ENCODE peak calls at places on chromosomes 16 and 17, in ten cellular contexts. M is PC-9; J is DMS53; F is stimulated activated CD4-positive, alpha-beta T cell treated with anti-CD3 and anti-CD28 coated beads, Interleukin-15, amount 100 ng/mL, for 1 hour; O is lower lobe of right lung; W is sciatic nerve; A is RWPE1; N is bronchial epithelial cell; Y is H9; B is naive thymus-derived CD8-positive, alpha-beta T cell. X is an unnamed sample.

GRCh38 chr17:44086364-44087311 is 16.1 kb downstream of the G6PC3 start:
- DNase-seq in A (peak; percentile 97), J (peak; percentile 91), B (no peak), O (no peak), Y (peak; percentile 89), N (peak; percentile 94), M (peak; percentile 56), F (peak; percentile 54), W (no peak), X (no peak)

GRCh38 chr16:69910964-69911363 is 40.2 kb upstream of the CLEC18A start:
- DNase-seq in A (no peak), M (no peak), Y (no peak), W (no peak), J (no peak), B (no peak), N (no peak), O (no peak), F (no peak), X (no peak)

GRCh38 chr17:8056232-8056975 is 17.5 kb downstream of the ALOX15B start:
- DNase-seq in J (peak; percentile 47), B (no peak), M (peak; percentile 68), A (no peak), N (peak; percentile 93), W (no peak), F (no peak), O (peak; percentile 81), Y (no peak), X (peak; percentile 31)

GRCh38 chr16:89484923-89485679 is 5.3 kb downstream of the ANKRD11 start:
- DNase-seq in F (no peak), Y (no peak), M (no peak), N (no peak), A (no peak), B (no peak), W (no peak), J (no peak), O (no peak), X (no peak)

GRCh38 chr17:32958418-32958817 is 30.5 kb downstream of the TMEM98 start:
- DNase-seq in M (no peak), B (no peak), O (no peak), A (no peak), W (no peak), Y (no peak), F (no peak), N (no peak), J (no peak), X (no peak)

GRCh38 chr16:12327971-12328726 is 351.6 kb downstream of the SNX29 start:
- DNase-seq in F (no peak), N (no peak), A (no peak), M (no peak), B (no peak), O (no peak), W (no peak), Y (no peak), J (no peak), X (no peak)

GRCh38 chr17:38600416-38600815 is 5.3 kb downstream of the SRCIN1 start:
- DNase-seq in W (no peak), J (no peak), F (no peak), N (no peak), A (no peak), B (no peak), O (no peak), Y (no peak), M (no peak), X (no peak)

GRCh38 chr17:47423406-47424295 is 99.9 kb downstream of the EFCAB13 start:
- DNase-seq in A (peak; percentile 20), J (peak; percentile 87), M (no peak), W (no peak), Y (peak; percentile 68), B (peak; percentile 16), N (no peak), F (no peak), O (peak; percentile 49), X (no peak)

GRCh38 chr16:57801856-57802634 is at the start of gene KIFC3:
- DNase-seq in J (peak; percentile 95), W (peak; percentile 93), F (peak; percentile 47), A (peak; percentile 68), N (no peak), M (peak; percentile 50), Y (peak; percentile 49), B (peak; percentile 44), O (peak; percentile 88), X (peak; percentile 61)

GRCh38 chr17:78479369-78479768 is 97.8 kb downstream of the DNAH17 start:
- DNase-seq in Y (no peak), B (no peak), M (no peak), A (no peak), F (no peak), J (no peak), W (no peak), O (no peak), N (no peak), X (no peak)

GRCh38 chr17:76273435-76273921 is 8.3 kb downstream of the UBALD2 start:
- DNase-seq in O (peak; percentile 47), B (no peak), J (no peak), A (no peak), Y (no peak), F (no peak), N (no peak), M (no peak), W (no peak), X (no peak)

GRCh38 chr17:17567631-17568030 is 23.9 kb downstream of the PEMT start:
- DNase-seq in J (no peak), B (no peak), N (no peak), F (no peak), M (no peak), A (no peak), W (peak; percentile 76), O (no peak), Y (no peak), X (no peak)

GRCh38 chr16:55370762-55371482 is 46.9 kb downstream of the IRX6 start:
- DNase-seq in N (peak; percentile 43), A (peak; percentile 64), B (no peak), M (no peak), O (peak; percentile 75), W (peak; percentile 79), Y (peak; percentile 78), J (peak; percentile 32), F (no peak), X (no peak)

GRCh38 chr16:16095646-16096045 is 127.6 kb downstream of the ABCC6 start:
- DNase-seq in F (no peak), W (no peak), A (no peak), Y (no peak), O (no peak), N (no peak), B (no peak), M (no peak), J (no peak), X (no peak)

X was measured in activated T-helper 1 cell treated with anti-CD3 and anti-CD28 coated beads, Interleukin-12 subunit alpha, Interleukin-12 subunit beta, Interleukin-2, Interleukin-4 antibody, amounts not matched to agents 30 ng/mL and 10 ng/mL and 1 ng/mL, durations not matched to agents 14 hours and 24 hours and 36 hours.